ENCODE peak calls at places on chromosomes 1 and 21, in five cellular contexts. I is OCI-LY7, H is heart left ventricle, P is thyroid gland, N is keratinocyte. B is an unnamed sample.
A peak's percentile ranks its signal among the peaks of the same experiment; 100 is the strongest.

GRCh38 chr1:110647254-110647891 is 27.4 kb downstream of the KCNA3 start:
- DNase-seq in P (no peak), I (no peak), N (no peak), H (no peak), B (peak; percentile 45)

GRCh38 chr1:186155594-186155993 is 219.5 kb downstream of the TPR start:
- DNase-seq in P (peak; percentile 16), H (no peak), N (peak; percentile 71), I (peak; percentile 44), B (no peak)

GRCh38 chr1:175471039-175471800 is 272.2 kb downstream of the TNR start:
- DNase-seq in N (peak; percentile 95), I (no peak), P (no peak), H (no peak), B (no peak)

GRCh38 chr1:110047463-110047862 is 13.0 kb downstream of the STRIP1 start:
- DNase-seq in N (no peak), H (no peak), P (no peak), I (no peak), B (no peak)

GRCh38 chr1:13628218-13628617 is 44.6 kb downstream of the PDPN start:
- DNase-seq in P (no peak), H (no peak), I (no peak), N (no peak), B (no peak)

GRCh38 chr21:42991992-42992740 is 17.8 kb downstream of the PKNOX1 start:
- DNase-seq in I (peak; percentile 45), H (no peak), P (peak; percentile 46), N (no peak), B (no peak)

GRCh38 chr21:37829447-37829846 is 86.8 kb downstream of the KCNJ6 start:
- DNase-seq in N (no peak), I (no peak), H (no peak), P (no peak), B (no peak)

GRCh38 chr1:186958520-186958919 is 129.8 kb downstream of the PLA2G4A start:
- DNase-seq in H (no peak), P (no peak), I (no peak), N (no peak), B (no peak)

GRCh38 chr1:92972413-92973129 is 11.3 kb upstream of the DIPK1A start:
- DNase-seq in H (no peak), P (no peak), N (no peak), I (no peak), B (no peak)

GRCh38 chr1:52899445-52899894 is 22.1 kb downstream of the ECHDC2 start:
- DNase-seq in N (no peak), P (no peak), I (no peak), H (no peak), B (no peak)

GRCh38 chr1:87706198-87706597 is 377.5 kb downstream of the LMO4 start:
- DNase-seq in I (no peak), N (no peak), H (no peak), P (no peak), B (no peak)

GRCh38 chr1:196650403-196650802 is 1.4 kb upstream of the CFH start:
- DNase-seq in H (no peak), P (no peak), I (no peak), N (no peak), B (no peak)

GRCh38 chr1:38992450-38993111 is 1.5 kb downstream of the AKIRIN1 start:
- DNase-seq in I (peak; percentile 44), N (no peak), P (no peak), H (no peak), B (no peak)

GRCh38 chr1:199515261-199515660 is 512.2 kb upstream of the NR5A2 start:
- DNase-seq in I (no peak), H (no peak), P (no peak), N (no peak), B (no peak)

GRCh38 chr1:207454046-207454964 is at the start of gene CR2:
- DNase-seq in H (peak; percentile 61), P (peak; percentile 73), I (peak; percentile 86), N (no peak), B (peak; percentile 44)

GRCh38 chr1:234691567-234691966 is 81.6 kb upstream of the IRF2BP2 start:
- DNase-seq in H (no peak), I (peak; percentile 13), P (no peak), N (no peak), B (peak; percentile 14)

GRCh38 chr21:33852495-33852894 is 63.1 kb downstream of the ATP5PO start:
- DNase-seq in H (no peak), P (no peak), I (no peak), N (no peak), B (no peak)

GRCh38 chr1:82177190-82177589 is 376.5 kb downstream of the ADGRL2 start:
- DNase-seq in I (no peak), P (no peak), N (no peak), H (no peak), B (no peak)
- H3K9me3 ChIP-seq in I (no peaks in the 10 kb centered on the region), P (no peaks in the 10 kb centered on the region), N (no peaks in the 10 kb centered on the region), H (no peaks in the 10 kb centered on the region), B (peaks cover under 1% of the 10 kb centered on the region)

DNA sequence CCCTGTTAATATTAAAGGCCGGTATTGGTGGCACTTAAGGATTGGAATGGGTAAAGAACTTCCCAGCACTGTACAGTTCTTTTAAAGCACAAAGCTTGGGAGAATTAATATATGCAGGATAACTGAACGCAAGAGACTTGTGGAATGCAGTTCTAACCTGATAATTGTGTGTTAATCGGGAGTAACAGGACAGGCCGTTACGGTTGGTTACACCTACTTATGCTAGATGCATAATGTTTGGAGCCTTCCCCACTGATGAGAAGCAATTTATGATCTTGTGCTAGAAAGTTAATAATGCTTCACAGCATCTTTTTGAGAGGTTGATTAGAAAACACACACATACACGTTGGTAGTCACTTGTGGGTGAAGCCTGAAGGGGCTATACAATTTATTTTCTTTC is 7.0 kb downstream of the CHTOP start:
- DNase-seq in N (no peak), I (no peak), P (no peak), H (no peak), B (no peak)
- H3K4me3 ChIP-seq in N (no peak overlapping the region), I (no peak overlapping the region), P (no peak overlapping the region), H (no peak overlapping the region), B (no peak overlapping the region)

GRCh38 chr1:29235955-29236742 is at the start of gene PTPRU:
- DNase-seq in N (no peak), P (peak; percentile 77), I (peak; percentile 73), H (peak; percentile 92), B (peak; percentile 85)

GRCh38 chr1:29236743-29236992 is 346 bp downstream of the PTPRU start:
- DNase-seq in N (no peak), H (no peak), I (no peak), P (no peak), B (no peak)

GRCh38 chr1:29238601-29238964 is 2.3 kb downstream of the PTPRU start:
- DNase-seq in N (no peak), P (peak; percentile 5), I (no peak), H (no peak), B (no peak)

GRCh38 chr1:29237906-29238600 is 1.7 kb downstream of the PTPRU start:
- DNase-seq in P (peak; percentile 39), I (no peak), H (peak; percentile 83), N (no peak), B (no peak)

GRCh38 chr1:29236993-29237905 is 927 bp downstream of the PTPRU start:
- DNase-seq in I (no peak), N (no peak), P (peak; percentile 46), H (peak; percentile 72), B (no peak)
- H3K27ac ChIP-seq in I (no peak overlapping the region), N (no peak overlapping the region), P (no peak overlapping the region), H (peak overlapping the region; percentile 48), B (no peak overlapping the region)

DNA sequence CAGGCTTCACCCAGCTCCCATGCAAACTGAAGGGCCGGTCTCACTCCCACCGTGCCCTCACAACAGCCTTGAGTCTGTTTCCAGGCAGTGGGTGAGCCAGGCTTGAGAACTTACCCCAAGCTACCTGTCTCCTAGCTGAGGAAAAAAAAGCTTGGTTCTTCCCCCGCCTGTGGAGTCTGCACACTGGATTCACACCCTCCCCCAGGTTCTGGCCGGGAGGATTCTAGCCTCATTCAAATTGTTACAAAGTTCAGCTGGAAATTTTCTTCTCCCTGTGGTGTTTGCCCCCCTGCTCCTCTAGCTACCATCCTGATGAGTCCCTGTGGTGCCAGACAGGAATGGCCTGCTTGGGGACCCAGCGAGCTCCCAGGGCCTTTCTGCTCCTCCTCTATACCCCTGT is 471.7 kb downstream of the AGBL4 start:
- DNase-seq in H (no peak), N (no peak), I (no peak), P (no peak), B (no peak)
- H3K9me3 ChIP-seq in H (no peaks in the 10 kb centered on the region), N (peaks cover 1% of the 10 kb centered on the region), I (no peaks in the 10 kb centered on the region), P (no peaks in the 10 kb centered on the region), B (no peaks in the 10 kb centered on the region)

GRCh38 chr1:228445867-228446584 is 29.4 kb upstream of the TRIM17 start:
- DNase-seq in P (no peak), N (no peak), H (peak; percentile 68), I (no peak), B (peak; percentile 16)
- H3K4me3 ChIP-seq in P (no peak overlapping the region), N (peak overlapping the region; percentile 50), H (peak overlapping the region; percentile 23), I (no peak overlapping the region), B (peak overlapping the region; percentile 49)

GRCh38 chr1:45116340-45116739 is 90.1 kb downstream of the ZSWIM5 start:
- DNase-seq in N (no peak), P (no peak), I (no peak), H (no peak), B (peak; percentile 14)
- H3K27ac ChIP-seq in N (no peak overlapping the region), P (no peak overlapping the region), I (no peak overlapping the region), H (no peak overlapping the region), B (no peak overlapping the region)

DNA sequence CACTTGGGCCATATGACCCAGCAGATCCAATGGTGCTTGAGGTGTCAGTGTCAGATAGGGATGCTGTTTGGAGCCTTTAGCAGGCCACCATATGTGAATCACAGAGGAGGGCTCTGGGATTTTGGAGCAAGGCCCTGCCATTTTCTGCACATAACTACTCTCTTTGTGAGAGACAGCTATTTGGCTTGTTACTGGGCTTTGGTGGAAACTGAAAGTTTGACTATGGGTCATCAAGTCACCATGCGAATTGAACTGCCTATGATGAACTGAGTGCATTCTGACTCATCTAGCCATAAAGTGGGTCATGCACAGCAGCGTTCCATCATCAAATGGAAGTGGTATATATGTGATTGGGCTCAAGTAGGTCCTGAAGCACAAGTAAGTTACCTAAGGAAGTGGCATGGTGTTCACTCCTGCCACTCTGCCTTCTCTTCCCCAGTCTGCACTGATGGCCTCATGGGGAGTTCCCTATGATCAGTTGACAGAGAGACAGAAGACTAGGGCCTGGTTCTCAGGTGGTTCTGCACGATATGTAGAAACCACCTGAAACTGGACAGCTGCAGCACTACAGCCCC is 447.3 kb downstream of the AGBL4 start:
- DNase-seq in P (no peak), N (no peak), I (no peak), H (no peak), B (no peak)
- H3K9me3 ChIP-seq in P (no peaks in the 10 kb centered on the region), N (no peaks in the 10 kb centered on the region), I (no peaks in the 10 kb centered on the region), H (no peaks in the 10 kb centered on the region), B (no peaks in the 10 kb centered on the region)

DNA sequence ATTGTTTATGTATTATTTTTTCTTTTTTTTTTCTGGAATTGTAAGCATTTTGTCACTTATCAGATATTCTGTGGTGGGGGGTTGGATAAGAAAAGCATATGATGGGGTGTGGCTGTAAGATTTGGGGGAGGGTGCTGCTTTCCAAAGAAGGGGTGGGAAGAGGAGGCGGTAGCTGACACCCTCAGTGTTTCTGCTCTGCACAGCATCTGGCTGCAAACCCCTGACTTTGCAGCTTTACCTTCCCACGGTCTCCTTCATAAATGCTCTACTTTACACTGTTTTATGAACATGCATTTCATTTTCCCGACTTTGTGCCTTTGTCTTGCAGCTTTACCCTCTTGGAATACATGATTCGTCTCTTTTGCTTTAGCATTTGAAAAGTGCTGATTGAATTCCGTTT is 7.6 kb downstream of the FMN2 start:
- DNase-seq in I (no peak), N (no peak), H (no peak), P (no peak), B (no peak)
- H3K4me3 ChIP-seq in I (no peak overlapping the region), N (no peak overlapping the region), H (no peak overlapping the region), P (no peak overlapping the region), B (no peak overlapping the region)

B was measured in CD4-positive, alpha-beta memory T cell.